ENCODE peak calls at places on chromosomes 12 and 14, in four cellular contexts. O, G, S and Y are unnamed samples. For H3K9me3, the result is how much of the 10 kb centered on the place peaks cover.

GRCh38 chr12:127809236-127809635 is 457.7 kb upstream of the TMEM132C start:
- DNase-seq in O (no peak), G (no peak), S (no peak), Y (no peak)

GRCh38 chr14:81561084-81561775 is 27.6 kb upstream of the SEL1L start:
- DNase-seq in O (no peak), G (no peak), S (no peak), Y (no peak)

GRCh38 chr12:99553461-99553860 is 94.1 kb upstream of the GARIN6 start:
- DNase-seq in O (no peak), G (no peak), S (no peak), Y (no peak)

GRCh38 chr14:104370256-104370870 is 209.2 kb upstream of the C14orf180 start:
- DNase-seq in O (peak), G (peak), S (peak), Y (no peak)

GRCh38 chr14:76322594-76323220 is 53.2 kb upstream of the ESRRB start:
- DNase-seq in O (no peak), G (no peak), S (no peak), Y (no peak)

GRCh38 chr14:94407906-94408305 is 19.5 kb upstream of the SERPINA1 start:
- DNase-seq in O (no peak), G (no peak), S (no peak), Y (no peak)

GRCh38 chr12:122969657-122970056 is 3.4 kb upstream of the ABCB9 start:
- DNase-seq in O (no peak), G (no peak), S (no peak), Y (no peak)

GRCh38 chr14:67487332-67487731 is 1.2 kb downstream of the TMEM229B start:
- DNase-seq in O (no peak), G (no peak), S (no peak), Y (no peak)

GRCh38 chr12:24709201-24709600 is 239.7 kb downstream of the BCAT1 start:
- DNase-seq in O (no peak), G (peak), S (no peak), Y (no peak)

GRCh38 chr14:61616524-61617185 is 78.7 kb upstream of the HIF1A start:
- DNase-seq in O (no peak), G (no peak), S (peak), Y (no peak)

GRCh38 chr12:90280033-90280432 is 571.4 kb upstream of the ATP2B1 start:
- DNase-seq in O (no peak), G (no peak), S (no peak), Y (no peak)

GRCh38 chr12:105705765-105706164 is 375.3 kb downstream of the C12orf75 start:
- DNase-seq in O (peak), G (peak), S (peak), Y (peak)

GRCh38 chr14:87111741-87112140 is 881.2 kb downstream of the GALC start:
- DNase-seq in O (no peak), G (no peak), S (no peak), Y (no peak)

GRCh38 chr12:130391186-130391585 is 53.5 kb downstream of the PIWIL1 start:
- DNase-seq in O (no peak), G (no peak), S (no peak), Y (no peak)

GRCh38 chr12:29110506-29111442 is 38.3 kb upstream of the FAR2 start:
- DNase-seq in O (no peak), G (no peak), S (no peak), Y (no peak)

DNA sequence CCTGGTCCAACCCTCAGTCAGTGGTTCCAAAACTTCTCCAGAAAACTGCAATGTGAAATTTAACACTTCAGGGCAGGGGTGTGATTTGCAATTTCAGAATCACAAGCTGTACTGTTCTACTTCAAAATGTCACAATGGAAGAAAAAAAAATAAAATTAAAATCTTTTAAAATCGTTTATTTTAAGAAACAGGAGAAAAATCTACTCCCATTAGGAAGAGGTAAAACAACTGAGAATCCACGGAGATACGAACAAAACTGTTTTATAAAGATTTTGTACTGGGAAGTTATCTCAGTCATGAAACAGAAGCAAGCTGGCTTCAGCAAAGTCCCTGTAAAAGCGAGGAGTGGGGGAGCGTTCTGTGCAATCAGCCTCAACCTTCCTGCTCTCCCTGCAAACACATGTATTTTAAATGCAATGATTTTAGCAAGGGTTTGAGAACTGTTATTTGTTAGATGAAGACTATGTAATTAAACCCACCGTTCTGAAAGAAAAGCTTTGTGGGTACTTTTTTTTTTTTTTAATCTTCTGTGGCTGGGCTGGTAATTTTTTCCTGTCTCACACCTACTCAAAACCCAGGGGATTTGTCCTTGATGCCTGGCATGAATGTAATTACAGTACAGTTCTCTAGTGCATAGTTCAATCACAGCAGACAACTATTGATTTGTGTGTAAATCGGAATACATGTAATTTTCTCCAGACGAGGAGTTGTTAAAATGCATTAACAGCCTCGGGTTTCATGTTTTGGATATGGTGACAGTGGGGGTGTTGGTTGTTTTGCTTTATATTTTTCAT is 153.8 kb downstream of the PHLDA1 start:
- DNase-seq in O (no peak), G (no peak), S (no peak), Y (no peak)
- H3K9me3 ChIP-seq in O (under half), G (under half), S (under half), Y (under half)

DNA sequence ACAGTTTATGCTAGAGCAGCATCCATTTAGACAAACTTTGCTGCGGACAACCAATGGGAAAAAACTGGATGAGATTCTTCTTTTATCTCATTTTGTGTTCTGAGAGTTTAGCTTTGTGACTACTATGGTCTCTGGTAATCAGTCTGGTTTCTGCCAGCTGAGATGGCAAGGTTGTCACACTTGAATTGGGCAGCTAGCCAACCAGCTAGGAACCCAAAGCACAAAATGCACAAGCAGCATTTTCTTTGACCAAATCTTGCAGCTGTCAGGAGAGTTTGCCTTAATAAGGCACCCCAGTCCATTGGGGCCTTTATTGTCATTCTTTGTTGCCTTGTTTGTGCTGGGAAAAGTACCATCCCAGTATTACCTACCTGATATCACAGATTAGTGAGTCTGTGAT is 34.0 kb upstream of the ETV6 start:
- DNase-seq in O (no peak), G (no peak), S (no peak), Y (no peak)
- TF ChIP-seq TCF7L2 in O (no peak), G (no peak), S (no peak), Y (no peak)

DNA sequence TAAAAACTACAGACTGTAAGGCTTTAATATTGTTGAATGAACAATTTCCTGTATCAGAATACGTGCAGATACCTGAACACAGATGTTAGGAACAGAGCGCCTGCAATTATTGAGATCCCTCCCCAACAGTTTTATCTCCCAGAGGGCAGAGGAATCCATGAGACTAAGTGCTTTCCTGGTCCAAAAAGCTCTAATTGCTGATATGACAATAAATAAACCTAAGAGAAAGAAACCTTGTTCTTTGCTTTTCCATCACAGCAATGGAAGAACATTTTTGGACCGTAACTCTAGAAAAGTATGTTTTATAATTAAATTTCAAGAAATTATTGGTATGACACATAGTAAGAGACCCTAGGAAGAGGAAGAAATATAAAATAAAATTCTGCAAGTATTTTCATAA is 13.0 kb upstream of the KRT83 start:
- DNase-seq in O (no peak), G (no peak), S (no peak), Y (no peak)
- TF ChIP-seq CTCF in O (no peak), G (no peak), S (no peak), Y (no peak)

GRCh38 chr14:105912641-105913180 is 386.3 kb downstream of the TMEM121 start:
- DNase-seq in O (no peak), G (no peak), S (no peak), Y (no peak)

GRCh38 chr14:105913861-105914260 is 387.5 kb downstream of the TMEM121 start:
- DNase-seq in O (no peak), G (no peak), S (no peak), Y (no peak)

GRCh38 chr14:105913221-105913620 is 386.8 kb downstream of the TMEM121 start:
- DNase-seq in O (no peak), G (no peak), S (no peak), Y (no peak)

GRCh38 chr14:105917933-105918436 is 391.6 kb downstream of the TMEM121 start:
- DNase-seq in O (no peak), G (no peak), S (no peak), Y (no peak)

GRCh38 chr14:105914738-105915385 is 388.5 kb downstream of the TMEM121 start:
- DNase-seq in O (no peak), G (no peak), S (no peak), Y (no peak)
- H3K9me3 ChIP-seq in O (under half), G (under half), S (under half), Y (under half)

GRCh38 chr12:4134833-4135597 is 138.5 kb upstream of the CCND2 start:
- DNase-seq in O (no peak), G (no peak), S (no peak), Y (no peak)
- TF ChIP-seq TCF7L2 in O (no peak), G (no peak), S (no peak), Y (no peak)

GRCh38 chr12:49352351-49352750 is 5.7 kb downstream of the DNAJC22 start:
- DNase-seq in O (no peak), G (no peak), S (no peak), Y (no peak)
- TF ChIP-seq CTCF in O (no peak), G (no peak), S (no peak), Y (no peak)

GRCh38 chr12:132344181-132344580 is 14.8 kb upstream of the GALNT9 start:
- DNase-seq in O (no peak), G (no peak), S (no peak), Y (no peak)
- H3K9me3 ChIP-seq in O (under half), G (under half), S (under half), Y (under half)

GRCh38 chr12:45565590-45565989 is 163.9 kb upstream of the ARID2 start:
- DNase-seq in O (no peak), G (no peak), S (no peak), Y (no peak)

GRCh38 chr12:45572114-45572513 is 157.4 kb upstream of the ARID2 start:
- DNase-seq in O (no peak), G (no peak), S (no peak), Y (no peak)

GRCh38 chr12:45570501-45570900 is 159.0 kb upstream of the ARID2 start:
- DNase-seq in O (no peak), G (no peak), S (no peak), Y (no peak)

GRCh38 chr12:45566257-45566656 is 163.2 kb upstream of the ARID2 start:
- DNase-seq in O (no peak), G (no peak), S (no peak), Y (no peak)

GRCh38 chr12:45568808-45569207 is 160.7 kb upstream of the ARID2 start:
- DNase-seq in O (no peak), G (no peak), S (no peak), Y (no peak)
- TF ChIP-seq TCF7L2 in O (no peak), G (no peak), S (no peak), Y (no peak)